ENCODE peak calls at places on chromosomes 6 and 20, in six cellular contexts. K, Z, W, X, C and D are unnamed samples. For H3K27me3, the result is how much of the 10 kb centered on the place peaks cover.

GRCh38 chr20:2507464-2507863 is 1.3 kb downstream of the ZNF343 start:
- DNase-seq in K (peak), W (no peak), Z (no peak), X (no peak), C (no peak), D (no peak)

GRCh38 chr20:11229772-11230171 is 556.0 kb upstream of the JAG1 start:
- DNase-seq in W (no peak), C (no peak), X (no peak), K (no peak), Z (no peak), D (no peak)

GRCh38 chr20:44707259-44707580 is 7.9 kb upstream of the CCN5 start:
- DNase-seq in K (no peak), W (no peak), Z (no peak), C (no peak), X (no peak), D (no peak)

GRCh38 chr6:39416728-39417127 is 94.2 kb upstream of the KCNK16 start:
- DNase-seq in K (no peak), X (no peak), W (no peak), C (no peak), Z (no peak), D (no peak)

GRCh38 chr6:75217203-75217602 is 11.3 kb upstream of the COL12A1 start:
- DNase-seq in W (no peak), K (no peak), Z (no peak), C (no peak), X (no peak), D (no peak)

GRCh38 chr20:50967621-50968020 is 9.0 kb downstream of the MOCS3 start:
- DNase-seq in C (no peak), Z (no peak), X (no peak), W (peak), K (no peak), D (no peak)

GRCh38 chr6:11762782-11763459 is 15.7 kb downstream of the ADTRP start:
- DNase-seq in C (no peak), X (no peak), Z (no peak), W (no peak), K (no peak), D (no peak)

GRCh38 chr20:24465730-24466129 is 3.7 kb upstream of the SYNDIG1 start:
- DNase-seq in X (no peak), W (no peak), K (no peak), C (no peak), Z (no peak), D (no peak)

GRCh38 chr6:4008324-4009047 is 70.5 kb downstream of the FAM217A start:
- DNase-seq in Z (peak), X (no peak), C (peak), W (no peak), K (peak), D (no peak)

GRCh38 chr6:37680668-37681067 is 17.0 kb downstream of the MDGA1 start:
- DNase-seq in C (no peak), K (no peak), Z (no peak), W (no peak), X (no peak), D (no peak)

GRCh38 chr20:58899518-58899917 is 47.0 kb downstream of the GNAS start:
- DNase-seq in K (no peak), C (no peak), Z (no peak), W (no peak), X (no peak), D (no peak)

GRCh38 chr6:7193122-7193521 is 85.4 kb downstream of the RREB1 start:
- DNase-seq in K (no peak), X (no peak), Z (no peak), W (no peak), C (no peak), D (no peak)

GRCh38 chr6:7390218-7390878 is 740 bp downstream of the RIOK1 start:
- DNase-seq in W (no peak), C (peak), K (no peak), X (no peak), Z (no peak), D (no peak)

GRCh38 chr6:2766767-2767314 is 1.6 kb downstream of the WRNIP1 start:
- DNase-seq in Z (no peak), W (no peak), C (peak), K (no peak), X (no peak), D (no peak)

GRCh38 chr20:60258255-60258863 is 300.1 kb downstream of the CDH26 start:
- DNase-seq in Z (peak), W (no peak), X (no peak), C (no peak), K (no peak), D (no peak)

GRCh38 chr20:48287552-48288170 is 502.4 kb upstream of the SULF2 start:
- DNase-seq in K (no peak), C (no peak), Z (no peak), X (no peak), W (no peak), D (no peak)

GRCh38 chr6:21856844-21857243 is 263.3 kb downstream of the SOX4 start:
- DNase-seq in K (no peak), X (no peak), W (no peak), C (no peak), Z (no peak), D (no peak)

GRCh38 chr20:6045566-6045965 is 8.3 kb downstream of the LRRN4 start:
- DNase-seq in X (no peak), K (no peak), Z (no peak), C (no peak), W (no peak), D (no peak)

GRCh38 chr20:46220808-46221207 is 87.5 kb downstream of the CDH22 start:
- DNase-seq in C (peak), K (peak), X (no peak), W (no peak), Z (no peak), D (no peak)

GRCh38 chr20:34705383-34706021 is 1.4 kb downstream of the TP53INP2 start:
- DNase-seq in K (no peak), Z (peak), W (no peak), C (peak), X (no peak), D (peak)

GRCh38 chr6:36769676-36770499 is 69.4 kb downstream of the CPNE5 start:
- DNase-seq in W (no peak), K (no peak), Z (no peak), C (peak), X (no peak), D (peak)

GRCh38 chr6:80605165-80605989 is 498.9 kb downstream of the BCKDHB start:
- DNase-seq in W (no peak), Z (peak), C (peak), K (peak), X (no peak), D (no peak)

GRCh38 chr6:141326426-141326825 is 806.3 kb upstream of the GJE1 start:
- DNase-seq in X (no peak), Z (peak), C (peak), K (no peak), W (no peak), D (no peak)

GRCh38 chr6:111796310-111796918 is 76.8 kb downstream of the FYN start:
- DNase-seq in K (no peak), Z (no peak), X (no peak), W (no peak), C (no peak), D (no peak)

GRCh38 chr6:105077592-105078463 is 102.0 kb downstream of the POPDC3 start:
- DNase-seq in C (peak), W (no peak), Z (peak), X (no peak), K (peak), D (peak)

GRCh38 chr6:117829594-117830319 is 77.3 kb upstream of the SLC35F1 start:
- DNase-seq in Z (peak), X (no peak), C (peak), K (peak), W (peak), D (no peak)

DNA sequence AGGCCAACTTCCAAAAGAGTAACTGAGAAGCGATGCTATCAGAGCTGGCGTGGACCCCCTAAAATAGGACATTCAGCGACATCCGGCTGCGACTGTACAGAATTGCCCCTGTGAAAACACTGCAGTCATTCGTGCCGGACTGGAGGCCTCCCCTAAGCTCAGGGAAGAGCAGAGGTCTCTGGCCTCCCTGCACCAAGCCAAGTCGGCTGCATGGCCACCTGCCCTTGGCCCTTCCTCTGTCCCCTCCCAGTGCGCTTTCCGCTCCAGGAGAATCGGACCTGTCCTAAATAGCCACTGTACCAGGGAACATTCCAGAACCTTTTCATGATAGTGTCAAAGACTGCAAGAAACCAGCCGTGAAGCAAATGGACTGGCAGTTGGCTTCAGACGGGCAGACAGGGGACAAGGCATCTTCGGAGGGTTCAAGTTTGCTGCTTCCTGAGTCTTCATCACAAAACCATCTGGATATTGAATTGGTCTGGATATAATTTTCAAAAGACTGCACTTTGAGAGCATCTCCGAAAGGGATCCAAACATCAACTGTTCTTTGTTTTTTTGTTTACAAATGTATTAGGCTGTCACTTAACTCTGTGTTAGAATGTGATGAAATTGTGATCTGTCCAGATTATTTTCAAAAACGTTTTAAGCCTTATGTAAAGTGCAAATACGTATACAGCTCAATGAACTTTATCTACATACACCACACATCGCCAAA is 16.5 kb downstream of the SLC2A4RG start:
- DNase-seq in X (no peak), Z (no peak), W (no peak), K (no peak), C (no peak), D (no peak)
- H3K27me3 ChIP-seq in X (under half), Z (under half), W (under half), K (under half), C (under half), D (under half)

GRCh38 chr6:163950159-163950558 is 535.6 kb downstream of the QKI start:
- DNase-seq in C (no peak), Z (no peak), X (no peak), W (no peak), K (no peak), D (no peak)
- TF ChIP-seq GABPA in C (no peak), Z (no peak), X (no peak), W (no peak), K (no peak), D (no peak)

DNA sequence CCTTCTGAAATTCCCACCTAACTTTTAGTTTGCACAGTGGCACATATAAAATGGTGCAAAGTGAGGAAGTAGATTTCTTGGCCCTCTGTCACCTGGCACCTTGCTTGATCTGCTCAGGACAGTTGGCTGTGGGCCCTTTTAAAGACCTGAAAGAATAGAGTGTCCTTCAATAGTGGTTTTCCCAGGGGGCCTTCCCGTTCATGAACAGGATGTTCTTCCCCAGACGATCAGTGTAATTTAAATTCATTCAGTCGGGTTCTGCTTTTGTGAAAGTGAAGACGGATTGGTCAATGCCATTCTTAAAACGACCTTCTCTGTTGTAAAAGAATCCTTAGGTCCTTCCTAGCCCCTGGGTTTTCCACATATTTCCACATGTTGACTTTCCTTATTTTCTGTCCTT is 178.5 kb downstream of the SASH1 start:
- DNase-seq in C (no peak), X (no peak), W (no peak), K (no peak), Z (no peak), D (no peak)
- H3K27me3 ChIP-seq in C (under half), X (under half), W (under half), K (under half), Z (under half), D (under half)

GRCh38 chr20:12961725-12962124 is 47.0 kb upstream of the SPTLC3 start:
- DNase-seq in K (no peak), X (no peak), W (no peak), C (no peak), Z (no peak), D (no peak)
- TF ChIP-seq GABPA in K (no peak), X (no peak), W (no peak), C (no peak), Z (no peak), D (no peak)

GRCh38 chr20:62705626-62706025 is 3.0 kb upstream of the NTSR1 start:
- DNase-seq in K (no peak), X (no peak), C (no peak), Z (no peak), W (no peak), D (no peak)

GRCh38 chr20:62707981-62708521 is 585 bp upstream of the NTSR1 start:
- DNase-seq in K (peak), X (no peak), W (peak), C (no peak), Z (no peak), D (peak)

GRCh38 chr20:62706857-62707256 is 1.8 kb upstream of the NTSR1 start:
- DNase-seq in W (no peak), C (no peak), K (no peak), Z (no peak), X (no peak), D (no peak)

GRCh38 chr20:62707281-62707941 is 1.2 kb upstream of the NTSR1 start:
- DNase-seq in Z (no peak), W (no peak), X (no peak), K (no peak), C (no peak), D (no peak)

DNA sequence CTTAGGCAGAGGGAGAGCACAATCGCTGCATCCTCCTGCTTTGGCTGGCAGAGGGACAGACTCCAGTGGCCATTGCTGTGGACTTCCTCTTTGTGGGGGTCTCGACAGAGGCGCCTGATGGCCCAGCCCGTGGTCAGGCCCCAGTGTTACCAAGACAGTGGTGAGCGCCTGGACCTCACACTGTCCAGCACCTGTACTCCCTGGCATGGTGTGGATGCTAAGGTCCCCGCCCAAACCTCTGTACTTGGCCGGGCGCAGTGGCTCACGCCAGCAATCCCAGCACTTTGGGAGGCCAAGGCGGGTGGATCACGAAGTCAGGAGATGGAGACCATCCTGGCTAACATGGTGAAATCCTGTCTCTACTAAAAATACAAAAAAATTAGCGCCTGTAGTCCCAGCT is 2.3 kb upstream of the NTSR1 start:
- DNase-seq in W (no peak), K (no peak), Z (no peak), X (no peak), C (no peak), D (no peak)
- H3K27me3 ChIP-seq in W (under half), K (under half), Z (half or more), X (under half), C (half or more), D (under half)

GRCh38 chr6:41942045-41942851 is 640 bp upstream of the CCND3 start:
- DNase-seq in Z (no peak), X (no peak), W (no peak), C (no peak), K (no peak), D (no peak)
- TF ChIP-seq GABPA in Z (no peak), X (no peak), W (no peak), C (peak), K (no peak), D (no peak)